ENCODE peak calls at places on chromosomes 3 and 15, in four cellular contexts. Z is HCT116, M is HepG2, O is K562. R is an unnamed sample. For H3K27me3, the result is how much of the 10 kb centered on the place peaks cover.

GRCh38 chr3:14645453-14645852 is 6.1 kb upstream of the CCDC174 start:
- DNase-seq in Z (no peak), M (no peak), O (no peak), R (no peak)

GRCh38 chr3:143565943-143566342 is 282.3 kb downstream of the SLC9A9 start:
- DNase-seq in Z (no peak), M (no peak), O (no peak), R (no peak)

GRCh38 chr15:35019401-35020327 is 31.6 kb upstream of the ZNF770 start:
- DNase-seq in Z (peak), M (no peak), O (no peak), R (no peak)

GRCh38 chr3:169659096-169659521 is 4.4 kb downstream of the MECOM start:
- DNase-seq in Z (no peak), M (no peak), O (no peak), R (no peak)

GRCh38 chr3:174046311-174046710 is 648.8 kb downstream of the NLGN1 start:
- DNase-seq in Z (no peak), M (no peak), O (no peak), R (no peak)

GRCh38 chr3:101842245-101842934 is 6.9 kb upstream of the NFKBIZ start:
- DNase-seq in Z (no peak), M (no peak), O (no peak), R (no peak)

GRCh38 chr3:57288403-57288802 is 4.1 kb downstream of the ASB14 start:
- DNase-seq in Z (no peak), M (no peak), O (no peak), R (no peak)

GRCh38 chr3:71446260-71446659 is 137.3 kb downstream of the FOXP1 start:
- DNase-seq in Z (no peak), M (no peak), O (no peak), R (no peak)

GRCh38 chr3:160001154-160001760 is 12.6 kb downstream of the IL12A start:
- DNase-seq in Z (no peak), M (no peak), O (no peak), R (no peak)

GRCh38 chr15:68200016-68200861 is 4.9 kb downstream of the CALML4 start:
- DNase-seq in Z (no peak), M (no peak), O (no peak), R (no peak)

GRCh38 chr3:36693670-36694069 is 70.7 kb downstream of the DCLK3 start:
- DNase-seq in Z (no peak), M (no peak), O (no peak), R (no peak)

GRCh38 chr15:35306361-35306981 is 221.4 kb upstream of the NANOGP8 start:
- DNase-seq in Z (peak), M (no peak), O (no peak), R (no peak)

GRCh38 chr3:159637895-159638542 is 350.6 kb upstream of the IL12A start:
- DNase-seq in Z (peak), M (no peak), O (no peak), R (no peak)

GRCh38 chr3:197234947-197235914 is 63.2 kb downstream of the DLG1 start:
- DNase-seq in Z (no peak), M (no peak), O (no peak), R (no peak)

GRCh38 chr15:58292761-58293175 is 139.0 kb upstream of the LIPC start:
- DNase-seq in Z (no peak), M (no peak), O (no peak), R (no peak)

GRCh38 chr15:34233614-34234013 is 8.8 kb downstream of the EMC4 start:
- DNase-seq in Z (no peak), M (no peak), O (no peak), R (no peak)

GRCh38 chr3:11095932-11096265 is 58.4 kb upstream of the HRH1 start:
- DNase-seq in Z (peak), M (no peak), O (peak), R (no peak)

GRCh38 chr3:42691861-42692666 is 6.7 kb downstream of the KLHL40 start:
- DNase-seq in Z (no peak), M (no peak), O (no peak), R (no peak)

GRCh38 chr3:170054204-170054603 is 16.4 kb downstream of the GPR160 start:
- DNase-seq in Z (no peak), M (no peak), O (no peak), R (no peak)

GRCh38 chr3:48635222-48636021 is at the start of gene SLC26A6:
- DNase-seq in Z (peak), M (peak), O (peak), R (peak)

GRCh38 chr15:85063088-85063487 is 81.4 kb downstream of the PDE8A start:
- DNase-seq in Z (no peak), M (no peak), O (no peak), R (no peak)

GRCh38 chr15:82599862-82600261 is 47.3 kb downstream of the CPEB1 start:
- DNase-seq in Z (no peak), M (no peak), O (no peak), R (no peak)

GRCh38 chr3:152623286-152623685 is 211.6 kb upstream of the P2RY1 start:
- DNase-seq in Z (no peak), M (no peak), O (no peak), R (no peak)

GRCh38 chr15:58240191-58240932 is 102.2 kb downstream of the AQP9 start:
- DNase-seq in Z (no peak), M (no peak), O (no peak), R (no peak)

GRCh38 chr3:119636194-119636593 is 24.2 kb downstream of the POPDC2 start:
- DNase-seq in Z (no peak), M (no peak), O (no peak), R (no peak)

GRCh38 chr3:147538034-147538433 is 128.9 kb downstream of the ZIC1 start:
- DNase-seq in Z (no peak), M (no peak), O (no peak), R (no peak)

GRCh38 chr15:97817266-97817890 is 143.1 kb upstream of the ARRDC4 start:
- DNase-seq in Z (no peak), M (no peak), O (no peak), R (no peak)

GRCh38 chr3:125381743-125382142 is 6.6 kb upstream of the ZNF148 start:
- DNase-seq in Z (no peak), M (no peak), O (no peak), R (no peak)

GRCh38 chr3:145448436-145448835 is 712.5 kb downstream of the PLOD2 start:
- DNase-seq in Z (peak), M (peak), O (no peak), R (no peak)

GRCh38 chr3:150740733-150741496 is 22.1 kb downstream of the SIAH2 start:
- DNase-seq in Z (no peak), M (peak), O (no peak), R (no peak)

GRCh38 chr3:183513046-183513706 is 42.3 kb downstream of the KLHL6 start:
- DNase-seq in Z (no peak), M (no peak), O (no peak), R (no peak)

DNA sequence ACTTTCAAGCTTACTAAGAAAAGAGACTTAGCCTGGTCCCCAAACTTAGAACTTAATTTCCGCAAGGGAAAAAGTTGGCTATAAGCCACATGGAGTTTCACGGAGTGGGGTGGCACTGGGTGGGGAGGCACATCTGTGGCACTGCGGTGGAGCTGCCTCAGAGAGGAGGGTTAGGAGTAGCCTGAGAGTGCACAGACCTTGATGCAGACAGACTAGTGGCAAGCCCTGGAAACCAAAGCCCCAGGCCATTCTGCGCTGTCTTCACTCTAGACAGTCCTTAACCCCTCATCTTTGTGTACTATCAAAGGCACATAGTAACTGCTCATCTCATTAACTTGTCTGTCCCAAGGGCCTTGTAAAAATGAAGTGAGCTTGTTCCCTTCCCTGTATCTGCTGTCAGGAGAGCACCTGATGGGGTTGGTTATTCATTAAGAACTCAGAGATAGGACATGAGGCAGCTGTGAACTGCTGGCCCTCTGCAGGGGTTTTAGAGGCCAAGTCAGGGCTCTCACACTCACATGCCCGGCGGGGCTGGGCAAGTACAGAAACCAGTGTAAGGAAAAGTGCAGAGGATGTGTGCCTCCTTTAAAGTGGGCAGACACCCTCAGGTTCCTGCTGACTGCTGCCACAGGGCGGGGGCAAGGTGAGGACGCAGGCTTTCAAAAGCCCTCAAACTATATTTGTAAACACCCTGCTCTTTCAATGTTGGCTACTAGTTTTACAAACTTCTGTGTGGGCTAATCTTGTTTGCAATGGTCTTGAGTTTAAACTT is 22.2 kb downstream of the CXCR6 start:
- DNase-seq in Z (no peak), M (no peak), O (no peak), R (no peak)
- TF ChIP-seq TCF7L2 in Z (no peak), M (no peak), O (no peak), R (no peak)

GRCh38 chr15:60932051-60932915 is 296.8 kb downstream of the RORA start:
- DNase-seq in Z (peak), M (no peak), O (no peak), R (no peak)
- TF ChIP-seq CTCF in Z (peak), M (peak), O (no peak), R (peak)

GRCh38 chr3:38644016-38644661 is 5.3 kb downstream of the SCN5A start:
- DNase-seq in Z (no peak), M (no peak), O (no peak), R (no peak)
- H3K27me3 ChIP-seq in Z (under half), M (half or more), O (half or more), R (under half)

GRCh38 chr3:127954642-127955041 is 39.6 kb downstream of the KBTBD12 start:
- DNase-seq in Z (no peak), M (no peak), O (no peak), R (no peak)
- TF ChIP-seq TCF7L2 in Z (no peak), M (no peak), O (no peak), R (no peak)

GRCh38 chr15:69226028-69226355 is 65.6 kb downstream of the GLCE start:
- DNase-seq in Z (no peak), M (no peak), O (no peak), R (no peak)
- TF ChIP-seq CTCF in Z (peak), M (no peak), O (no peak), R (peak)

GRCh38 chr15:65374831-65375401 is 2.9 kb downstream of the IGDCC3 start:
- DNase-seq in Z (no peak), M (no peak), O (no peak), R (no peak)
- H3K27me3 ChIP-seq in Z (under half), M (under half), O (half or more), R (under half)

R was measured in Panc1.